ENCODE peak calls at places on chromosomes 13 and 19, in four cellular contexts. One of them, this sample, is unnamed.

GRCh38 chr19:18419195-18419698 is at the start of gene SSBP4:
- DNase-seq in WTC11: peak
- DNase-seq in HepG2: peak
- DNase-seq in K562: peak
- DNase-seq in this sample: peak

GRCh38 chr13:91894311-91894710 is 495.9 kb downstream of the GPC5 start:
- DNase-seq in WTC11: no peak
- DNase-seq in HepG2: no peak
- DNase-seq in K562: no peak
- DNase-seq in this sample: no peak

GRCh38 chr19:2503521-2504109 is 27.7 kb downstream of the GADD45B start:
- DNase-seq in WTC11: no peak
- DNase-seq in HepG2: no peak
- DNase-seq in K562: peak
- DNase-seq in this sample: peak

GRCh38 chr19:37007587-37008220 is 70.5 kb upstream of the ZNF420 start:
- DNase-seq in WTC11: no peak
- DNase-seq in HepG2: no peak
- DNase-seq in K562: peak
- DNase-seq in this sample: no peak

GRCh38 chr19:33093420-33094210 is 12.6 kb downstream of the GPATCH1 start:
- DNase-seq in WTC11: no peak
- DNase-seq in HepG2: no peak
- DNase-seq in K562: peak
- DNase-seq in this sample: no peak

GRCh38 chr19:29491491-29491890 is 34.3 kb upstream of the VSTM2B start:
- DNase-seq in WTC11: no peak
- DNase-seq in HepG2: no peak
- DNase-seq in K562: no peak
- DNase-seq in this sample: no peak

GRCh38 chr19:6069268-6069771 is 41.0 kb downstream of the RFX2 start:
- DNase-seq in WTC11: no peak
- DNase-seq in HepG2: no peak
- DNase-seq in K562: no peak
- DNase-seq in this sample: no peak

GRCh38 chr13:107299717-107300116 is 731.8 kb upstream of the ARGLU1 start:
- DNase-seq in WTC11: no peak
- DNase-seq in HepG2: no peak
- DNase-seq in K562: no peak
- DNase-seq in this sample: no peak

GRCh38 chr19:36100476-36100875 is 10.5 kb upstream of the OVOL3 start:
- DNase-seq in WTC11: no peak
- DNase-seq in HepG2: no peak
- DNase-seq in K562: no peak
- DNase-seq in this sample: no peak

GRCh38 chr13:70249332-70250064 is 141.2 kb upstream of the KLHL1 start:
- DNase-seq in WTC11: no peak
- DNase-seq in HepG2: peak
- DNase-seq in K562: no peak
- DNase-seq in this sample: no peak

GRCh38 chr19:5080030-5080644 is 111.2 kb downstream of the KDM4B start:
- DNase-seq in WTC11: no peak
- DNase-seq in HepG2: no peak
- DNase-seq in K562: no peak
- DNase-seq in this sample: no peak

GRCh38 chr13:27679396-27679795 is 57.7 kb downstream of the POLR1D start:
- DNase-seq in WTC11: no peak
- DNase-seq in HepG2: peak
- DNase-seq in K562: no peak
- DNase-seq in this sample: no peak

GRCh38 chr13:108266316-108266936 is 3.1 kb upstream of the TNFSF13B start:
- DNase-seq in WTC11: no peak
- DNase-seq in HepG2: no peak
- DNase-seq in K562: no peak
- DNase-seq in this sample: no peak

GRCh38 chr13:35164324-35164932 is 222.4 kb downstream of the NBEA start:
- DNase-seq in WTC11: no peak
- DNase-seq in HepG2: peak
- DNase-seq in K562: peak
- DNase-seq in this sample: peak

GRCh38 chr19:55451163-55451521 is 8.0 kb upstream of the SHISA7 start:
- DNase-seq in WTC11: no peak
- DNase-seq in HepG2: no peak
- DNase-seq in K562: no peak
- DNase-seq in this sample: no peak

GRCh38 chr13:21528616-21529015 is 69.5 kb upstream of the ZDHHC20 start:
- DNase-seq in WTC11: no peak
- DNase-seq in HepG2: no peak
- DNase-seq in K562: no peak
- DNase-seq in this sample: no peak

GRCh38 chr19:41351339-41352245 is 2.1 kb downstream of the TGFB1 start:
- DNase-seq in WTC11: peak
- DNase-seq in HepG2: no peak
- DNase-seq in K562: peak
- DNase-seq in this sample: peak

GRCh38 chr19:16435999-16436650 is 35.6 kb downstream of the EPS15L1 start:
- DNase-seq in WTC11: no peak
- DNase-seq in HepG2: no peak
- DNase-seq in K562: peak
- DNase-seq in this sample: no peak

GRCh38 chr19:44303976-44304568 is 753 bp downstream of the ZNF235 start:
- DNase-seq in WTC11: no peak
- DNase-seq in HepG2: no peak
- DNase-seq in K562: peak
- DNase-seq in this sample: peak

GRCh38 chr19:53892981-53893325 is 11.0 kb downstream of the PRKCG start:
- DNase-seq in WTC11: peak
- DNase-seq in HepG2: no peak
- DNase-seq in K562: peak
- DNase-seq in this sample: peak

GRCh38 chr13:48909088-48909389 is 66.7 kb upstream of the FNDC3A start:
- DNase-seq in WTC11: no peak
- DNase-seq in HepG2: no peak
- DNase-seq in K562: no peak
- DNase-seq in this sample: no peak

GRCh38 chr13:79645569-79645968 is 164.6 kb downstream of the NDFIP2 start:
- DNase-seq in WTC11: no peak
- DNase-seq in HepG2: no peak
- DNase-seq in K562: no peak
- DNase-seq in this sample: no peak

GRCh38 chr13:31930901-31931522 is 100.6 kb upstream of the FRY start:
- DNase-seq in WTC11: no peak
- DNase-seq in HepG2: no peak
- DNase-seq in K562: peak
- DNase-seq in this sample: no peak

GRCh38 chr19:45599286-45599685 is 2.7 kb downstream of the GPR4 start:
- DNase-seq in WTC11: no peak
- DNase-seq in HepG2: no peak
- DNase-seq in K562: no peak
- DNase-seq in this sample: no peak

GRCh38 chr19:18700501-18701249 is 17.2 kb downstream of the CRTC1 start:
- DNase-seq in WTC11: peak
- DNase-seq in HepG2: no peak
- DNase-seq in K562: peak
- DNase-seq in this sample: peak

GRCh38 chr19:58518261-58519086 is 1.1 kb downstream of the ZBTB45 start:
- DNase-seq in WTC11: no peak
- DNase-seq in HepG2: no peak
- DNase-seq in K562: no peak
- DNase-seq in this sample: no peak

GRCh38 chr13:51562011-51562671 is 22.1 kb upstream of the WDFY2 start:
- DNase-seq in WTC11: no peak
- DNase-seq in HepG2: no peak
- DNase-seq in K562: no peak
- DNase-seq in this sample: no peak

GRCh38 chr13:20901668-20902437 is 693 bp downstream of the XPO4 start:
- DNase-seq in WTC11: peak
- DNase-seq in HepG2: peak
- DNase-seq in K562: peak
- DNase-seq in this sample: peak

GRCh38 chr13:37144661-37145060 is 39.2 kb upstream of the CSNK1A1L start:
- DNase-seq in WTC11: no peak
- DNase-seq in HepG2: no peak
- DNase-seq in K562: no peak
- DNase-seq in this sample: no peak

GRCh38 chr13:106349080-106349841 is 186.2 kb downstream of the EFNB2 start:
- DNase-seq in WTC11: peak
- DNase-seq in HepG2: no peak
- DNase-seq in K562: no peak
- DNase-seq in this sample: peak

GRCh38 chr19:2166741-2167738 is 3.3 kb downstream of the DOT1L start:
- DNase-seq in WTC11: no peak
- DNase-seq in HepG2: peak
- DNase-seq in K562: no peak
- DNase-seq in this sample: no peak

GRCh38 chr13:67186985-67187569 is 43.1 kb downstream of the PCDH9 start:
- DNase-seq in WTC11: no peak
- DNase-seq in HepG2: no peak
- DNase-seq in K562: no peak
- DNase-seq in this sample: no peak

GRCh38 chr13:48585456-48585840 is 52.6 kb upstream of the RCBTB2 start:
- DNase-seq in WTC11: no peak
- DNase-seq in HepG2: peak
- DNase-seq in K562: no peak
- DNase-seq in this sample: no peak

GRCh38 chr19:6925801-6926751 is 38.7 kb downstream of the ADGRE1 start:
- DNase-seq in WTC11: no peak
- DNase-seq in HepG2: no peak
- DNase-seq in K562: no peak
- DNase-seq in this sample: peak

GRCh38 chr13:48595330-48596127 is 58.2 kb upstream of the CYSLTR2 start:
- DNase-seq in WTC11: peak
- DNase-seq in HepG2: peak
- DNase-seq in K562: peak
- DNase-seq in this sample: peak

GRCh38 chr13:43133792-43134191 is 110.4 kb downstream of the DNAJC15 start:
- DNase-seq in WTC11: peak
- DNase-seq in HepG2: no peak
- DNase-seq in K562: no peak
- DNase-seq in this sample: no peak
- TF ChIP-seq ELF4 in WTC11: no peak
- TF ChIP-seq ELF4 in HepG2: no peak
- TF ChIP-seq ELF4 in K562: no peak
- TF ChIP-seq ELF4 in this sample: no peak

DNA sequence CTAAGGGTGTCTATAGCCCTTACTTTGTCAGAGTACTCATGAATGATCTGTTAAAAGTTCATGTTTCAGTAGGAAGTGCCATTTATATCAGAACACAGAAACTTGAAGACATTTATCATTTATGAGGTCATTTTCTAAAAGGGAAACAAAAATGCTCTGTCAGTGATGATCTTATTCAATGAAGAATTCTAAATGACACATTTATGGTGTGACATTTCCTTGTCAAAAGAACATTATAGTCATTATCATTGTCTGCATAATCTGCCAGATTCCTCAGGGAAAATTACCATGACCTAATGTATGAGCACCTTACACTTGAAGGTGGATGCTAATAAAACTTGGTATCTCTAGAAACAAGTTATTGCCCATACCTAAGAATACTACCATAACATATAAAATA is 853.8 kb upstream of the SLITRK6 start:
- DNase-seq in WTC11: no peak
- DNase-seq in HepG2: no peak
- DNase-seq in K562: no peak
- DNase-seq in this sample: no peak
- TF ChIP-seq ELF4 in WTC11: no peak
- TF ChIP-seq ELF4 in HepG2: no peak
- TF ChIP-seq ELF4 in K562: no peak
- TF ChIP-seq ELF4 in this sample: no peak

GRCh38 chr19:49588370-49589122 is 2.4 kb upstream of the PRR12 start:
- DNase-seq in WTC11: no peak
- DNase-seq in HepG2: no peak
- DNase-seq in K562: no peak
- DNase-seq in this sample: no peak
- TF ChIP-seq ELF4 in WTC11: no peak
- TF ChIP-seq ELF4 in HepG2: no peak
- TF ChIP-seq ELF4 in K562: no peak
- TF ChIP-seq ELF4 in this sample: no peak

GRCh38 chr19:48630289-48631036 is 6.7 kb downstream of the DBP start:
- DNase-seq in WTC11: peak
- DNase-seq in HepG2: no peak
- DNase-seq in K562: no peak
- DNase-seq in this sample: no peak
- TF ChIP-seq ELF4 in WTC11: no peak
- TF ChIP-seq ELF4 in HepG2: no peak
- TF ChIP-seq ELF4 in K562: no peak
- TF ChIP-seq ELF4 in this sample: no peak

DNA sequence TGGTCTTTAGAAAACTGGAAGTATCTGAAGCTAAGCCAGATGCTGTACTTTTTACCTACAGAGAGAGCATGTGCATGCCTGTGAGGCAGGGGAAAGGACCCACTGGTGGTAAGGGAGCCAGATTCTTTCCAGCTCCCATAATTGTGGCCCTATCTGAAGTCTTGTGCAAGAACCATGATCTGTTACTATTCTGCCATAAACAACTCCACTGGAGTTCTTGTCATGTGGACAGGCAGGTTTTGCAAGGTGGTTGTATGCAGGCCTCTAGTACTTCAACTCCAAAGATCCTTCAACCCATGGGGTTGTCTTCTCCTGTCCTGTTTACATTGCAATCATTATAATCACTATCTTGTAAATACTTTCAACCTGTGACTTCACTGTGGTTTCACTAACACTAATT is 14.1 kb downstream of the PROSER1 start:
- DNase-seq in WTC11: no peak
- DNase-seq in HepG2: no peak
- DNase-seq in K562: no peak
- DNase-seq in this sample: no peak
- TF ChIP-seq ELF4 in WTC11: no peak
- TF ChIP-seq ELF4 in HepG2: no peak
- TF ChIP-seq ELF4 in K562: no peak
- TF ChIP-seq ELF4 in this sample: no peak

GRCh38 chr13:77013853-77014542 is 13.0 kb downstream of the FBXL3 start:
- DNase-seq in WTC11: no peak
- DNase-seq in HepG2: no peak
- DNase-seq in K562: no peak
- DNase-seq in this sample: no peak

GRCh38 chr13:77009011-77009410 is 17.1 kb downstream of the CLN5 start:
- DNase-seq in WTC11: no peak
- DNase-seq in HepG2: no peak
- DNase-seq in K562: no peak
- DNase-seq in this sample: no peak
- TF ChIP-seq ELF4 in WTC11: no peak
- TF ChIP-seq ELF4 in HepG2: no peak
- TF ChIP-seq ELF4 in K562: no peak
- TF ChIP-seq ELF4 in this sample: no peak

GRCh38 chr13:110422913-110423688 is 116.0 kb downstream of the COL4A2 start:
- DNase-seq in WTC11: no peak
- DNase-seq in HepG2: no peak
- DNase-seq in K562: no peak
- DNase-seq in this sample: no peak

GRCh38 chr13:110426745-110427144 is 119.7 kb downstream of the COL4A2 start:
- DNase-seq in WTC11: no peak
- DNase-seq in HepG2: no peak
- DNase-seq in K562: no peak
- DNase-seq in this sample: no peak

GRCh38 chr13:110424596-110425443 is 117.7 kb downstream of the COL4A2 start:
- DNase-seq in WTC11: no peak
- DNase-seq in HepG2: no peak
- DNase-seq in K562: no peak
- DNase-seq in this sample: no peak

GRCh38 chr13:110423689-110424302 is 116.7 kb downstream of the COL4A2 start:
- DNase-seq in WTC11: no peak
- DNase-seq in HepG2: no peak
- DNase-seq in K562: no peak
- DNase-seq in this sample: no peak

GRCh38 chr13:110425444-110425780 is 118.3 kb downstream of the COL4A2 start:
- DNase-seq in WTC11: no peak
- DNase-seq in HepG2: no peak
- DNase-seq in K562: no peak
- DNase-seq in this sample: peak
- TF ChIP-seq ELF4 in WTC11: no peak
- TF ChIP-seq ELF4 in HepG2: no peak
- TF ChIP-seq ELF4 in K562: no peak
- TF ChIP-seq ELF4 in this sample: no peak

This sample was measured in HEK293T.